ENCODE peak calls at places on chromosomes 5 and 9, in ten cellular contexts. M is lower leg skin, N is AG10803, W is astrocyte of the spinal cord, S is epithelial cell of esophagus, F is endothelial cell, O is pancreas, U is RWPE1, C is MM.1S, Y is suprapubic skin. B is an unnamed sample.

GRCh38 chr9:114746591-114746990 is 59.2 kb downstream of the TNFSF15 start:
- DNase-seq in O (no peak), Y (no peak), M (peak; percentile 31), C (no peak), N (peak; percentile 91), S (no peak), F (no peak), U (no peak), W (no peak), B (no peak)

GRCh38 chr5:19608434-19608833 is 379.6 kb downstream of the CDH18 start:
- DNase-seq in O (no peak), W (peak; percentile 33), S (peak; percentile 49), Y (no peak), M (no peak), F (no peak), U (peak; percentile 24), C (peak; percentile 37), N (no peak), B (no peak)

GRCh38 chr5:54090495-54091084 is 219.8 kb downstream of the ARL15 start:
- DNase-seq in C (no peak), O (no peak), M (no peak), W (peak; percentile 82), N (peak; percentile 96), F (no peak), U (peak; percentile 44), Y (no peak), S (peak; percentile 53), B (no peak)

GRCh38 chr5:77210091-77211012 is at the start of gene PDE8B:
- DNase-seq in N (no peak), C (no peak), O (peak; percentile 70), F (no peak), S (no peak), W (no peak), U (no peak), Y (no peak), M (no peak), B (no peak)

GRCh38 chr5:17928571-17928970 is 294.3 kb downstream of the TAF11L14 start:
- DNase-seq in M (peak; percentile 29), S (peak; percentile 95), C (no peak), F (no peak), Y (no peak), N (no peak), W (peak; percentile 18), U (peak; percentile 17), O (no peak), B (no peak)

GRCh38 chr5:130206686-130207085 is 302.4 kb downstream of the CHSY3 start:
- DNase-seq in U (peak; percentile 6), M (no peak), Y (no peak), N (no peak), O (no peak), F (no peak), S (peak; percentile 47), C (no peak), W (no peak), B (no peak)

GRCh38 chr9:104800068-104800785 is 36.3 kb downstream of the NIPSNAP3B start:
- DNase-seq in S (no peak), Y (no peak), M (no peak), O (no peak), W (no peak), N (no peak), F (no peak), U (no peak), C (no peak), B (no peak)

GRCh38 chr5:89457411-89458329 is 574.7 kb upstream of the MEF2C start:
- DNase-seq in S (peak; percentile 80), N (peak; percentile 85), Y (no peak), O (no peak), U (peak; percentile 57), W (peak; percentile 83), M (peak; percentile 62), C (no peak), F (no peak), B (no peak)

GRCh38 chr9:76926846-76927245 is 20.9 kb upstream of the PRUNE2 start:
- DNase-seq in O (no peak), M (no peak), N (no peak), W (no peak), F (no peak), C (no peak), U (no peak), S (no peak), Y (no peak), B (no peak)
- TF ChIP-seq CTCF in O (no peak), M (no peak), N (no peak), W (no peak), F (no peak), C (no peak), U (no peak), S (no peak), Y (no peak), B (no peak)

DNA sequence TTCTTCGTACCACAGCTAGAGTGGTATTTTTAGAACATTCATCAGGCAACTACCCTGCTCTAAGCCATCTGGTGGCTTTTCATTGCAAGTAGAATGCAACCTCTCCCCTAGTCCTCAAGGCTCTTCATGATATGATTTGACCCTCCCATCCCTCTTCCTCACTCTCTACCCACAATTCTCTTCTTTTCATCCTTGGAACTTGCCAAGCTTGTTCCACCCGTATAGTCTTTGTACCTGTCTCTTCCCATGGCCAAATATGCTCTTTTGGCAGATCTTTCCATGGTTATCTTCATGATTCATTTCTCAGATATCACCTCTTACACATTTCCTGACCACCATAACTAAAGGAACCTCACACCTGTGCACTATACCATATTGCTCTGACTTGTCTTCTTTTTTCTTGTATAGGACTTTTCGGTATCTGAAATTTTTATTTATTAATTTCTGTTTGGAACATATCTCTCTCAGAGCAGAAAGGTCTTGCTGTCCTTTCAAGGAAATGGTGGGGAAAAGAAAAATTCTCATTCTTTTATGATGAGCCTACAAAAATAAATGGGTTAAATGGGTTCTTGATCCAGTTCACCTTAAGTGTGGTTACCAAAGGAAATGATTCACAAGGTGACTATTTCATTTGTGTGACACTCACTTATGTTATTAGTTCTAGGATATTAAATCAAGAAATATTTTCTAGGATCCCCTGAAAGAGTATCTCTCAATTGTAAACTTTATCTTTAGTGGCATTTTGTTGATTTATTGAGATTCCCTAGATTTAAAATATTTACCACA is 3.7 kb upstream of the CD274 start:
- DNase-seq in W (no peak), S (peak; percentile 85), Y (no peak), O (no peak), N (no peak), U (peak; percentile 5), C (no peak), F (no peak), M (no peak), B (no peak)
- TF ChIP-seq CTCF in W (no peak), S (no peak), Y (no peak), O (no peak), N (no peak), U (no peak), C (no peak), F (no peak), M (no peak), B (no peak)

GRCh38 chr9:94167055-94167346 is 82.7 kb downstream of the PTPDC1 start:
- DNase-seq in O (no peak), C (no peak), W (no peak), S (no peak), F (peak; percentile 83), M (no peak), U (no peak), N (no peak), Y (no peak), B (no peak)

GRCh38 chr9:94166237-94167054 is 82.2 kb downstream of the PTPDC1 start:
- DNase-seq in U (peak; percentile 99), C (peak; percentile 99), F (peak; percentile 92), S (peak; percentile 99), Y (peak; percentile 99), N (peak; percentile 99), O (peak; percentile 92), M (peak; percentile 98), W (peak; percentile 100), B (peak; percentile 97)

GRCh38 chr9:94168203-94169000 is 84.1 kb downstream of the PTPDC1 start:
- DNase-seq in Y (no peak), C (no peak), W (no peak), F (no peak), U (peak; percentile 43), S (peak; percentile 76), N (peak; percentile 24), O (no peak), M (no peak), B (no peak)

GRCh38 chr9:94167376-94167775 is 83.1 kb downstream of the PTPDC1 start:
- DNase-seq in U (no peak), C (no peak), S (no peak), O (no peak), Y (no peak), F (no peak), N (no peak), M (no peak), W (no peak), B (no peak)

DNA sequence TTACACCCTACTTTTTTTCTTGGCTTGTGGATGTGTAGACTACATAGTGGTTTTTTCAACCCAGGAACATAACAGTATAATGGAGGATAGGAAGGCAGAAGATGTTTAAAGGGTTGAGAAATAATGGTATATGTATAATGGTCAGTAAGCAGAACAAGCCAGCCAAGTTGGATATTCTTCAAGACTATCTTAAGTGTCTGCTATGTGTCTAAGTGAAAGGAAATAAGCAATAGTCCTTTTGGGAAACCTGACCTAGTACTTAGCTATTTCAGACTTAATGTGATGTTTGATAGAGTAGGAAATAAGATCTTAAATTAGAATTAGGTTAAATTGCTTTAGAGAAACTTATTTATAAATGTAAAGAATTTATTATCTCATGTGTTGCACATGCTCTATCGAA is 85.7 kb downstream of the PTPDC1 start:
- DNase-seq in C (no peak), W (no peak), Y (no peak), M (no peak), N (no peak), O (no peak), U (no peak), S (no peak), F (no peak), B (no peak)
- TF ChIP-seq CTCF in C (no peak), W (no peak), Y (no peak), M (no peak), N (no peak), O (no peak), U (no peak), S (no peak), F (no peak), B (no peak)

GRCh38 chr5:142197098-142197497 is 88.5 kb downstream of the NDFIP1 start:
- DNase-seq in U (no peak), W (no peak), S (no peak), M (no peak), O (no peak), F (no peak), Y (no peak), N (peak; percentile 9), C (no peak), B (no peak)

GRCh38 chr5:142191776-142192175 is 83.2 kb downstream of the NDFIP1 start:
- DNase-seq in S (no peak), F (no peak), W (no peak), U (no peak), N (no peak), M (no peak), O (no peak), Y (no peak), C (no peak), B (no peak)

GRCh38 chr5:142189813-142190212 is 81.2 kb downstream of the NDFIP1 start:
- DNase-seq in O (no peak), W (no peak), C (no peak), F (no peak), M (no peak), Y (no peak), S (no peak), N (no peak), U (no peak), B (no peak)

GRCh38 chr5:142192799-142193428 is 84.3 kb downstream of the NDFIP1 start:
- DNase-seq in C (no peak), Y (no peak), N (no peak), M (no peak), S (no peak), F (no peak), O (no peak), U (no peak), W (no peak), B (no peak)

GRCh38 chr5:142192296-142192695 is 83.7 kb downstream of the NDFIP1 start:
- DNase-seq in S (no peak), O (no peak), U (no peak), N (no peak), Y (no peak), W (no peak), M (no peak), C (no peak), F (no peak), B (no peak)
- TF ChIP-seq CTCF in S (no peak), O (no peak), U (no peak), N (no peak), Y (no peak), W (no peak), M (no peak), C (no peak), F (no peak), B (no peak)